ENCODE peak calls at places on chromosomes 16 and 17, in ten cellular contexts. W is endothelial cell of umbilical vein, B is suprapubic skin, L is Peyer's patch, D is breast epithelium, T is tibial nerve, X is sigmoid colon, M is testis, C is HCT116, R is ovary. P is an unnamed sample.

GRCh38 chr17:15655162-15655561 is 28.9 kb downstream of the TRIM16 start:
- DNase-seq in R (no peak), T (no peak), B (no peak), L (no peak), C (no peak), M (no peak), W (peak; percentile 69), D (no peak), X (no peak), P (no peak)

GRCh38 chr16:69481901-69482341 is 57.5 kb downstream of the CYB5B start:
- DNase-seq in D (peak; percentile 89), C (no peak), W (peak; percentile 97), B (peak; percentile 91), L (peak; percentile 66), T (peak; percentile 73), R (peak; percentile 83), M (peak; percentile 89), X (peak; percentile 92), P (peak; percentile 85)

GRCh38 chr17:67020293-67020766 is 24.0 kb upstream of the CACNG1 start:
- DNase-seq in T (no peak), R (no peak), X (no peak), M (peak; percentile 74), B (no peak), L (no peak), D (no peak), W (no peak), C (no peak), P (no peak)

GRCh38 chr16:27759301-27759871 is 209.4 kb downstream of the KATNIP start:
- DNase-seq in W (peak; percentile 58), L (no peak), R (no peak), C (no peak), X (no peak), M (no peak), D (no peak), T (no peak), B (no peak), P (no peak)

GRCh38 chr17:258045-258734 is 76.7 kb upstream of the DOC2B start:
- DNase-seq in W (no peak), R (no peak), C (no peak), D (no peak), T (no peak), L (peak; percentile 36), X (peak; percentile 46), M (no peak), B (peak; percentile 27), P (peak; percentile 40)

GRCh38 chr16:82700541-82701240 is 73.9 kb downstream of the CDH13 start:
- DNase-seq in L (no peak), T (no peak), D (no peak), B (no peak), M (no peak), W (peak; percentile 84), C (no peak), X (no peak), R (no peak), P (no peak)

GRCh38 chr16:5756969-5757368 is 659.4 kb upstream of the EEF2KMT start:
- DNase-seq in W (no peak), D (no peak), M (no peak), R (no peak), C (no peak), L (no peak), T (no peak), X (no peak), B (no peak), P (no peak)

GRCh38 chr17:37830151-37830993 is 85.5 kb upstream of the HNF1B start:
- DNase-seq in W (peak; percentile 62), X (no peak), L (no peak), M (no peak), C (no peak), D (no peak), B (no peak), R (no peak), T (no peak), P (no peak)

GRCh38 chr17:64253470-64253869 is 9.6 kb downstream of the TEX2 start:
- DNase-seq in T (no peak), M (no peak), C (no peak), R (no peak), D (no peak), W (no peak), X (no peak), B (no peak), L (no peak), P (no peak)

GRCh38 chr17:64786337-64786736 is 124.2 kb upstream of the SMURF2 start:
- DNase-seq in D (no peak), X (peak; percentile 57), B (peak; percentile 72), C (no peak), M (no peak), L (peak; percentile 77), T (no peak), R (no peak), W (no peak), P (no peak)

GRCh38 chr17:17565471-17566365 is 25.8 kb downstream of the PEMT start:
- DNase-seq in X (no peak), M (peak; percentile 72), L (no peak), W (no peak), R (no peak), C (no peak), D (no peak), T (peak; percentile 34), B (no peak), P (no peak)

GRCh38 chr16:84041881-84042280 is 714 bp downstream of the SLC38A8 start:
- DNase-seq in D (no peak), L (no peak), C (no peak), M (no peak), R (no peak), W (no peak), B (no peak), X (no peak), T (no peak), P (peak; percentile 57)

GRCh38 chr16:57681950-57682728 is 12.5 kb upstream of the DRC7 start:
- DNase-seq in B (no peak), D (no peak), R (no peak), M (no peak), L (no peak), C (no peak), W (no peak), T (no peak), X (peak; percentile 57), P (peak; percentile 66)

GRCh38 chr16:57680842-57681241 is 12.7 kb downstream of the ADGRG3 start:
- DNase-seq in B (peak; percentile 9), L (no peak), X (no peak), W (no peak), M (no peak), D (no peak), T (no peak), C (no peak), R (no peak), P (no peak)

GRCh38 chr16:57683599-57684545 is 10.7 kb upstream of the DRC7 start:
- DNase-seq in B (peak; percentile 52), L (no peak), W (no peak), D (no peak), X (peak; percentile 52), C (no peak), T (no peak), M (no peak), R (no peak), P (peak; percentile 67)

GRCh38 chr16:57684626-57685358 is 9.8 kb upstream of the DRC7 start:
- DNase-seq in C (no peak), R (no peak), T (no peak), W (no peak), X (peak; percentile 38), B (peak; percentile 46), D (no peak), L (no peak), M (no peak), P (no peak)

GRCh38 chr16:57682809-57683318 is 11.7 kb upstream of the DRC7 start:
- DNase-seq in R (no peak), C (no peak), B (peak; percentile 3), W (no peak), M (no peak), D (no peak), T (no peak), L (no peak), X (peak; percentile 13), P (no peak)
- TF ChIP-seq POLR2A in R (no peak), C (peak; percentile 54), B (no peak), W (no peak), M (no peak), D (no peak), T (no peak), L (no peak), X (no peak), P (no peak)

GRCh38 chr17:83099570-83100181 is 20.3 kb downstream of the METRNL start:
- DNase-seq in B (no peak), R (no peak), D (no peak), C (no peak), M (no peak), L (peak; percentile 65), X (no peak), W (no peak), T (no peak), P (no peak)
- H3K27ac ChIP-seq in B (peak overlapping the region; percentile 81), R (peak overlapping the region; percentile 31), D (peak overlapping the region; percentile 74), C (no peak overlapping the region), M (peak overlapping the region; percentile 18), L (no peak overlapping the region), X (peak overlapping the region; percentile 54), W (no peak overlapping the region), T (peak overlapping the region; percentile 88), P (no peak overlapping the region)

DNA sequence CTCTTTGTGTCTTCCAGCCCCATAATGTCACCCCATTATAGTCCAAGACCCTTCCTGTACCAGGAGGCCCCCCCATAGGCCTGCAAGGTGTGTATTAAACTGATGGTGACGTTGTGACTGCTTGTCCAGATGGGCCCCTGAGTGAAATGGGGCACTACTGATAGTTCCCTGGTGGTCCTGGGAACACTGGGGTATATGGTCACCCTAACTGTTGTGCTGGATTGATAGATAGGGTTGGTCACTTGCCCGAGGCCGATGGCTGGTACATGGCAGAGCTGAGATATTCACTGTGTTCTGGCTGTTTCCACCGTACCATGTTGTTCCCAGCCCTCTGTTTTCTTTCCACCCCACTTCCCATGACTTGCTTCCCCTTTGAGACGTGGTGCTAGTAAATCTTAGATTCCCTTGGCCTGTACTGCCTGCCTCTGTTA is 4.3 kb downstream of the CNP start:
- DNase-seq in T (no peak), C (no peak), D (no peak), R (no peak), L (no peak), B (no peak), X (no peak), M (no peak), W (peak; percentile 33), P (no peak)
- TF ChIP-seq POLR2A in T (no peak), C (no peak), D (no peak), R (no peak), L (no peak), B (no peak), X (no peak), M (no peak), W (no peak), P (no peak)

DNA sequence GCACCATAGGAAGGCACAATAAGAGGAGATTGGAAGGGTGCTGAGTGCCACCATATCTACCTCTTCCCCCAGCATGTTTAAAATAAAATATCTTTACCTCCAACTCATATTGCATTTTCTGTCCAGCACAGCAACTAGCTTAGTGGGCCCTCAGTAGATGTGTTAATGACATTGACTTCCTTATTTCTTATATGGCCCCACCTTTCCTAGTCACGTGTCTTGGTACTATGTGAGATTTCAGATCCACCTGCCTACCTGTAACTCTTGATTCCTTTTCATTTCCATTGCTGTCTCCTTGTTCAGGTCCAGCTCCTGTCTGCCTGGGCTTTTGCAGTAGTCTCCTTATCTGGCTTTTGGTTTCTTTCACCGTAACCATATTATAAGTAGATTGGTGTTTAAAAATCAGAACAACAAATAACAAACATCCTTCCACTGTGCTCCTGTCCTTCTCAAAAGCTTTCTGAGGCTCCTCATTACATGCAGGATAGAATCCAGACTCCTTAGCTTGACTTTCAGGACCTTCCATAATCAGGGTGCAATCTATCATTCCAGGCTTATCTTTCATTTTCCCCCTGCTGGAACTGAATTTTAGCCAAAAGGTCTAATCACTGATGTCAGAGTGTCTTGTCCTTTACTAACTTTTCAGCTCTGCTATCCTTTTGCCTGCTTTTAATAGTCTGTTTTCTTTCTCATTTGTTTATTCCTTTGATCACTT is 71.3 kb downstream of the FTO start:
- DNase-seq in C (no peak), B (no peak), W (no peak), T (no peak), L (no peak), X (no peak), M (no peak), D (no peak), R (no peak), P (no peak)
- H3K27ac ChIP-seq in C (no peak overlapping the region), B (no peak overlapping the region), W (no peak overlapping the region), T (no peak overlapping the region), L (no peak overlapping the region), X (no peak overlapping the region), M (no peak overlapping the region), D (peak overlapping the region; percentile 84), R (no peak overlapping the region), P (no peak overlapping the region)